ENCODE peak calls at places on chromosomes 1 and 21, in eight cellular contexts. One of them, this sample, is unnamed.

GRCh38 chr21:41254090-41254700 is 62.4 kb upstream of the FAM3B start:
- DNase-seq in fibroblast of lung: peak
- DNase-seq in lung microvascular endothelial cell: no peak
- DNase-seq in stimulated activated CD4-positive, alpha-beta T cell treated with anti-CD3 and anti-CD28 coated beads, Interleukin-2, amount 100 ng/mL, for 48 hours: no peak
- DNase-seq in cardiac fibroblast: no peak
- DNase-seq in T-helper 2 cell treated with Interferon-gamma antibody and Interleukin-4, amounts not matched to agents 5 μg/mL and 100 μg/mL, for 36 hours: no peak
- DNase-seq in activated CD8-positive, alpha-beta memory T cell treated with anti-CD3 and anti-CD28 coated beads for 4 hours: no peak
- DNase-seq in Calu3: no peak
- DNase-seq in this sample: no peak

GRCh38 chr1:106620521-106620954 is 435.9 kb upstream of the PRMT6 start:
- DNase-seq in T-helper 2 cell treated with Interferon-gamma antibody and Interleukin-4, amounts not matched to agents 5 μg/mL and 100 μg/mL, for 36 hours: no peak
- DNase-seq in stimulated activated CD4-positive, alpha-beta T cell treated with anti-CD3 and anti-CD28 coated beads, Interleukin-2, amount 100 ng/mL, for 48 hours: no peak
- DNase-seq in Calu3: peak
- DNase-seq in activated CD8-positive, alpha-beta memory T cell treated with anti-CD3 and anti-CD28 coated beads for 4 hours: no peak
- DNase-seq in fibroblast of lung: peak
- DNase-seq in cardiac fibroblast: peak
- DNase-seq in lung microvascular endothelial cell: no peak
- DNase-seq in this sample: peak

GRCh38 chr1:204075116-204075636 is 2.3 kb downstream of the SOX13 start:
- DNase-seq in stimulated activated CD4-positive, alpha-beta T cell treated with anti-CD3 and anti-CD28 coated beads, Interleukin-2, amount 100 ng/mL, for 48 hours: no peak
- DNase-seq in fibroblast of lung: no peak
- DNase-seq in T-helper 2 cell treated with Interferon-gamma antibody and Interleukin-4, amounts not matched to agents 5 μg/mL and 100 μg/mL, for 36 hours: no peak
- DNase-seq in activated CD8-positive, alpha-beta memory T cell treated with anti-CD3 and anti-CD28 coated beads for 4 hours: no peak
- DNase-seq in Calu3: peak
- DNase-seq in cardiac fibroblast: no peak
- DNase-seq in lung microvascular endothelial cell: peak
- DNase-seq in this sample: no peak

GRCh38 chr1:25907473-25908058 is 1.3 kb upstream of the STMN1 start:
- DNase-seq in T-helper 2 cell treated with Interferon-gamma antibody and Interleukin-4, amounts not matched to agents 5 μg/mL and 100 μg/mL, for 36 hours: no peak
- DNase-seq in fibroblast of lung: no peak
- DNase-seq in stimulated activated CD4-positive, alpha-beta T cell treated with anti-CD3 and anti-CD28 coated beads, Interleukin-2, amount 100 ng/mL, for 48 hours: no peak
- DNase-seq in Calu3: no peak
- DNase-seq in activated CD8-positive, alpha-beta memory T cell treated with anti-CD3 and anti-CD28 coated beads for 4 hours: no peak
- DNase-seq in cardiac fibroblast: no peak
- DNase-seq in lung microvascular endothelial cell: no peak
- DNase-seq in this sample: no peak

GRCh38 chr21:46287541-46287940 is 1.4 kb downstream of the YBEY start:
- DNase-seq in stimulated activated CD4-positive, alpha-beta T cell treated with anti-CD3 and anti-CD28 coated beads, Interleukin-2, amount 100 ng/mL, for 48 hours: no peak
- DNase-seq in cardiac fibroblast: no peak
- DNase-seq in lung microvascular endothelial cell: no peak
- DNase-seq in fibroblast of lung: no peak
- DNase-seq in Calu3: no peak
- DNase-seq in activated CD8-positive, alpha-beta memory T cell treated with anti-CD3 and anti-CD28 coated beads for 4 hours: no peak
- DNase-seq in T-helper 2 cell treated with Interferon-gamma antibody and Interleukin-4, amounts not matched to agents 5 μg/mL and 100 μg/mL, for 36 hours: no peak
- DNase-seq in this sample: no peak

GRCh38 chr1:225882008-225882698 is at the start of gene TMEM63A:
- DNase-seq in cardiac fibroblast: peak
- DNase-seq in lung microvascular endothelial cell: peak
- DNase-seq in Calu3: peak
- DNase-seq in fibroblast of lung: peak
- DNase-seq in T-helper 2 cell treated with Interferon-gamma antibody and Interleukin-4, amounts not matched to agents 5 μg/mL and 100 μg/mL, for 36 hours: peak
- DNase-seq in activated CD8-positive, alpha-beta memory T cell treated with anti-CD3 and anti-CD28 coated beads for 4 hours: peak
- DNase-seq in stimulated activated CD4-positive, alpha-beta T cell treated with anti-CD3 and anti-CD28 coated beads, Interleukin-2, amount 100 ng/mL, for 48 hours: peak
- DNase-seq in this sample: peak

GRCh38 chr21:42653492-42654061 is at the start of gene PDE9A:
- DNase-seq in T-helper 2 cell treated with Interferon-gamma antibody and Interleukin-4, amounts not matched to agents 5 μg/mL and 100 μg/mL, for 36 hours: peak
- DNase-seq in lung microvascular endothelial cell: peak
- DNase-seq in cardiac fibroblast: no peak
- DNase-seq in fibroblast of lung: no peak
- DNase-seq in stimulated activated CD4-positive, alpha-beta T cell treated with anti-CD3 and anti-CD28 coated beads, Interleukin-2, amount 100 ng/mL, for 48 hours: peak
- DNase-seq in activated CD8-positive, alpha-beta memory T cell treated with anti-CD3 and anti-CD28 coated beads for 4 hours: no peak
- DNase-seq in Calu3: peak
- DNase-seq in this sample: no peak

GRCh38 chr1:8163039-8163438 is 136.9 kb upstream of the ERRFI1 start:
- DNase-seq in cardiac fibroblast: no peak
- DNase-seq in fibroblast of lung: no peak
- DNase-seq in lung microvascular endothelial cell: no peak
- DNase-seq in Calu3: no peak
- DNase-seq in stimulated activated CD4-positive, alpha-beta T cell treated with anti-CD3 and anti-CD28 coated beads, Interleukin-2, amount 100 ng/mL, for 48 hours: no peak
- DNase-seq in T-helper 2 cell treated with Interferon-gamma antibody and Interleukin-4, amounts not matched to agents 5 μg/mL and 100 μg/mL, for 36 hours: no peak
- DNase-seq in activated CD8-positive, alpha-beta memory T cell treated with anti-CD3 and anti-CD28 coated beads for 4 hours: no peak
- DNase-seq in this sample: no peak

GRCh38 chr1:61951731-61952585 is 209.7 kb downstream of the PATJ start:
- DNase-seq in stimulated activated CD4-positive, alpha-beta T cell treated with anti-CD3 and anti-CD28 coated beads, Interleukin-2, amount 100 ng/mL, for 48 hours: no peak
- DNase-seq in lung microvascular endothelial cell: no peak
- DNase-seq in Calu3: no peak
- DNase-seq in T-helper 2 cell treated with Interferon-gamma antibody and Interleukin-4, amounts not matched to agents 5 μg/mL and 100 μg/mL, for 36 hours: no peak
- DNase-seq in fibroblast of lung: peak
- DNase-seq in cardiac fibroblast: no peak
- DNase-seq in activated CD8-positive, alpha-beta memory T cell treated with anti-CD3 and anti-CD28 coated beads for 4 hours: no peak
- DNase-seq in this sample: peak

GRCh38 chr1:8464987-8465386 is 147.1 kb downstream of the SLC45A1 start:
- DNase-seq in cardiac fibroblast: peak
- DNase-seq in activated CD8-positive, alpha-beta memory T cell treated with anti-CD3 and anti-CD28 coated beads for 4 hours: no peak
- DNase-seq in stimulated activated CD4-positive, alpha-beta T cell treated with anti-CD3 and anti-CD28 coated beads, Interleukin-2, amount 100 ng/mL, for 48 hours: no peak
- DNase-seq in T-helper 2 cell treated with Interferon-gamma antibody and Interleukin-4, amounts not matched to agents 5 μg/mL and 100 μg/mL, for 36 hours: no peak
- DNase-seq in lung microvascular endothelial cell: no peak
- DNase-seq in fibroblast of lung: no peak
- DNase-seq in Calu3: no peak
- DNase-seq in this sample: no peak

GRCh38 chr1:226125831-226126230 is 60.7 kb downstream of the ACBD3 start:
- DNase-seq in activated CD8-positive, alpha-beta memory T cell treated with anti-CD3 and anti-CD28 coated beads for 4 hours: no peak
- DNase-seq in fibroblast of lung: peak
- DNase-seq in T-helper 2 cell treated with Interferon-gamma antibody and Interleukin-4, amounts not matched to agents 5 μg/mL and 100 μg/mL, for 36 hours: no peak
- DNase-seq in stimulated activated CD4-positive, alpha-beta T cell treated with anti-CD3 and anti-CD28 coated beads, Interleukin-2, amount 100 ng/mL, for 48 hours: no peak
- DNase-seq in Calu3: no peak
- DNase-seq in lung microvascular endothelial cell: no peak
- DNase-seq in cardiac fibroblast: no peak
- DNase-seq in this sample: no peak

GRCh38 chr21:39132248-39132647 is 51.0 kb downstream of the PSMG1 start:
- DNase-seq in activated CD8-positive, alpha-beta memory T cell treated with anti-CD3 and anti-CD28 coated beads for 4 hours: no peak
- DNase-seq in lung microvascular endothelial cell: no peak
- DNase-seq in cardiac fibroblast: no peak
- DNase-seq in T-helper 2 cell treated with Interferon-gamma antibody and Interleukin-4, amounts not matched to agents 5 μg/mL and 100 μg/mL, for 36 hours: no peak
- DNase-seq in stimulated activated CD4-positive, alpha-beta T cell treated with anti-CD3 and anti-CD28 coated beads, Interleukin-2, amount 100 ng/mL, for 48 hours: no peak
- DNase-seq in Calu3: peak
- DNase-seq in fibroblast of lung: peak
- DNase-seq in this sample: no peak

GRCh38 chr1:71809085-71809484 is 473.3 kb downstream of the NEGR1 start:
- DNase-seq in T-helper 2 cell treated with Interferon-gamma antibody and Interleukin-4, amounts not matched to agents 5 μg/mL and 100 μg/mL, for 36 hours: no peak
- DNase-seq in Calu3: no peak
- DNase-seq in cardiac fibroblast: no peak
- DNase-seq in lung microvascular endothelial cell: no peak
- DNase-seq in fibroblast of lung: no peak
- DNase-seq in stimulated activated CD4-positive, alpha-beta T cell treated with anti-CD3 and anti-CD28 coated beads, Interleukin-2, amount 100 ng/mL, for 48 hours: no peak
- DNase-seq in activated CD8-positive, alpha-beta memory T cell treated with anti-CD3 and anti-CD28 coated beads for 4 hours: no peak
- DNase-seq in this sample: no peak

GRCh38 chr21:43279578-43279894 is 110.7 kb downstream of the CRYAA start:
- DNase-seq in activated CD8-positive, alpha-beta memory T cell treated with anti-CD3 and anti-CD28 coated beads for 4 hours: no peak
- DNase-seq in fibroblast of lung: no peak
- DNase-seq in T-helper 2 cell treated with Interferon-gamma antibody and Interleukin-4, amounts not matched to agents 5 μg/mL and 100 μg/mL, for 36 hours: no peak
- DNase-seq in lung microvascular endothelial cell: no peak
- DNase-seq in stimulated activated CD4-positive, alpha-beta T cell treated with anti-CD3 and anti-CD28 coated beads, Interleukin-2, amount 100 ng/mL, for 48 hours: no peak
- DNase-seq in Calu3: no peak
- DNase-seq in cardiac fibroblast: no peak
- DNase-seq in this sample: no peak